ENCODE peak calls at places on chromosomes 4 and X, in eight cellular contexts. S, E, N, J, M, C, F and Z are unnamed samples.

GRCh38 chr4:84750260-84750955 is 167.5 kb downstream of the CDS1 start:
- DNase-seq in S (no peak), E (no peak), N (no peak), J (no peak), M (peak; percentile 65), C (no peak), F (no peak), Z (no peak)

GRCh38 chr4:168891086-168891485 is 119.0 kb downstream of the CBR4 start:
- DNase-seq in S (no peak), E (no peak), N (no peak), J (no peak), M (no peak), C (no peak), F (no peak), Z (no peak)

GRCh38 chrX:45760187-45760742 is 559.6 kb upstream of the DIPK2B start:
- DNase-seq in S (no peak), E (no peak), N (no peak), J (no peak), M (no peak), C (no peak), F (no peak), Z (no peak)

GRCh38 chr4:110518889-110519490 is 43.0 kb downstream of the ENPEP start:
- DNase-seq in S (peak; percentile 24), E (no peak), N (no peak), J (no peak), M (peak; percentile 22), C (no peak), F (no peak), Z (no peak)

GRCh38 chrX:107537815-107538214 is 88.4 kb downstream of the FRMPD3 start:
- DNase-seq in S (peak; percentile 26), E (peak; percentile 52), N (peak; percentile 26), J (no peak), M (peak; percentile 50), C (no peak), F (no peak), Z (no peak)

GRCh38 chrX:1163231-1163630 is 49.2 kb downstream of the CRLF2 start:
- DNase-seq in S (no peak), E (no peak), N (no peak), J (no peak), M (no peak), C (peak; percentile 41), F (no peak), Z (no peak)

GRCh38 chrX:49915352-49916222 is 6.8 kb upstream of the CLCN5 start:
- DNase-seq in S (peak; percentile 55), E (no peak), N (peak; percentile 50), J (no peak), M (peak; percentile 62), C (no peak), F (no peak), Z (no peak)

GRCh38 chr4:41509411-41510008 is 28.4 kb upstream of the LIMCH1 start:
- DNase-seq in S (no peak), E (no peak), N (peak; percentile 46), J (no peak), M (no peak), C (no peak), F (no peak), Z (no peak)

GRCh38 chr4:177401658-177402273 is 40.5 kb downstream of the AGA start:
- DNase-seq in S (no peak), E (no peak), N (no peak), J (no peak), M (no peak), C (no peak), F (no peak), Z (no peak)

GRCh38 chrX:68571292-68572256 is 72.7 kb downstream of the YIPF6 start:
- DNase-seq in S (no peak), E (peak; percentile 64), N (no peak), J (no peak), M (peak; percentile 80), C (no peak), F (no peak), Z (no peak)

GRCh38 chr4:47631161-47631560 is 146.1 kb downstream of the ATP10D start:
- DNase-seq in S (no peak), E (no peak), N (no peak), J (no peak), M (no peak), C (no peak), F (no peak), Z (no peak)

GRCh38 chr4:37892641-37893040 is 1.8 kb downstream of the TBC1D1 start:
- DNase-seq in S (peak; percentile 24), E (no peak), N (no peak), J (no peak), M (no peak), C (no peak), F (no peak), Z (no peak)

GRCh38 chr4:114296126-114296525 is 302.5 kb upstream of the UGT8 start:
- DNase-seq in S (no peak), E (no peak), N (no peak), J (no peak), M (no peak), C (no peak), F (no peak), Z (no peak)

GRCh38 chrX:96361844-96362243 is 322.8 kb upstream of the DIAPH2 start:
- DNase-seq in S (no peak), E (no peak), N (no peak), J (no peak), M (no peak), C (no peak), F (no peak), Z (no peak)

GRCh38 chr4:102713096-102713495 is 47.7 kb downstream of the MANBA start:
- DNase-seq in S (no peak), E (no peak), N (no peak), J (no peak), M (peak; percentile 78), C (no peak), F (no peak), Z (no peak)

GRCh38 chr4:137651128-137651527 is 118.8 kb upstream of the PCDH18 start:
- DNase-seq in S (no peak), E (no peak), N (no peak), J (no peak), M (peak; percentile 72), C (no peak), F (no peak), Z (no peak)

GRCh38 chr4:31362756-31363155 is 642.6 kb downstream of the PCDH7 start:
- DNase-seq in S (no peak), E (no peak), N (no peak), J (no peak), M (no peak), C (no peak), F (no peak), Z (no peak)

GRCh38 chr4:101136373-101137370 is 210.7 kb downstream of the PPP3CA start:
- DNase-seq in S (no peak), E (no peak), N (no peak), J (peak; percentile 19), M (no peak), C (no peak), F (no peak), Z (no peak)

GRCh38 chr4:88135362-88135663 is 23.1 kb downstream of the ABCG2 start:
- DNase-seq in S (no peak), E (no peak), N (no peak), J (no peak), M (no peak), C (no peak), F (no peak), Z (no peak)

GRCh38 chr4:39410415-39410814 is 3.7 kb downstream of the KLB start:
- DNase-seq in S (no peak), E (no peak), N (no peak), J (no peak), M (no peak), C (no peak), F (no peak), Z (no peak)

GRCh38 chrX:92230628-92231027 is 451.5 kb downstream of the PCDH11X start:
- DNase-seq in S (no peak), E (no peak), N (no peak), J (no peak), M (no peak), C (no peak), F (no peak), Z (no peak)

GRCh38 chr4:42750831-42751230 is 93.9 kb upstream of the ATP8A1 start:
- DNase-seq in S (no peak), E (no peak), N (no peak), J (no peak), M (no peak), C (no peak), F (no peak), Z (no peak)

GRCh38 chr4:42750091-42750490 is 93.2 kb upstream of the ATP8A1 start:
- DNase-seq in S (peak; percentile 48), E (no peak), N (no peak), J (no peak), M (no peak), C (no peak), F (no peak), Z (no peak)
- H3K27ac ChIP-seq in S (no peak overlapping the region), E (no peak overlapping the region), N (no peak overlapping the region), J (no peak overlapping the region), M (no peak overlapping the region), C (no peak overlapping the region), F (no peak overlapping the region), Z (no peak overlapping the region)

GRCh38 chrX:17559728-17560379 is 177.4 kb upstream of the SCML1 start:
- DNase-seq in S (no peak), E (peak; percentile 92), N (peak; percentile 47), J (no peak), M (peak; percentile 92), C (no peak), F (no peak), Z (no peak)
- H3K27ac ChIP-seq in S (no peak overlapping the region), E (peak overlapping the region; percentile 90), N (peak overlapping the region; percentile 29), J (no peak overlapping the region), M (peak overlapping the region; percentile 73), C (peak overlapping the region; percentile 7), F (peak overlapping the region; percentile 14), Z (no peak overlapping the region)

GRCh38 chrX:46953137-46953527 is 40.9 kb downstream of the JADE3 start:
- DNase-seq in S (no peak), E (no peak), N (no peak), J (no peak), M (no peak), C (no peak), F (no peak), Z (no peak)
- H3K27ac ChIP-seq in S (no peak overlapping the region), E (no peak overlapping the region), N (no peak overlapping the region), J (no peak overlapping the region), M (no peak overlapping the region), C (no peak overlapping the region), F (no peak overlapping the region), Z (peak overlapping the region; percentile 17)

GRCh38 chrX:12378706-12379105 is 240.4 kb downstream of the FRMPD4 start:
- DNase-seq in S (no peak), E (no peak), N (no peak), J (no peak), M (peak; percentile 5), C (no peak), F (no peak), Z (no peak)
- H3K27ac ChIP-seq in S (no peak overlapping the region), E (no peak overlapping the region), N (no peak overlapping the region), J (no peak overlapping the region), M (no peak overlapping the region), C (no peak overlapping the region), F (no peak overlapping the region), Z (no peak overlapping the region)

GRCh38 chrX:10173331-10173900 is 16.6 kb downstream of the CLCN4 start:
- DNase-seq in S (no peak), E (no peak), N (peak; percentile 35), J (no peak), M (peak; percentile 89), C (peak; percentile 55), F (no peak), Z (no peak)
- H3K27ac ChIP-seq in S (no peak overlapping the region), E (no peak overlapping the region), N (no peak overlapping the region), J (no peak overlapping the region), M (no peak overlapping the region), C (peak overlapping the region; percentile 40), F (no peak overlapping the region), Z (no peak overlapping the region)